ENCODE peak calls at places on chromosomes 16 and 17, in seven cellular contexts. H is endothelial cell, K is right cardiac atrium, E is germinal center, Y is thoracic aorta, W is T-helper 2 cell, V is HEK293T. A is an unnamed sample.

GRCh38 chr17:3043737-3044365 is 19.6 kb downstream of the OR1D5 start:
- DNase-seq in H (peak), K (no peak), E (no peak), Y (no peak), W (no peak), V (peak), A (no peak)

GRCh38 chr16:67194257-67194656 is 2.3 kb downstream of the E2F4 start:
- DNase-seq in H (no peak), K (no peak), E (no peak), Y (no peak), W (no peak), V (no peak), A (no peak)

GRCh38 chr17:9700754-9701476 is 55.6 kb downstream of the USP43 start:
- DNase-seq in H (no peak), K (no peak), E (no peak), Y (no peak), W (no peak), V (no peak), A (no peak)

GRCh38 chr17:6453279-6454024 is 9.2 kb downstream of the PIMREG start:
- DNase-seq in H (no peak), K (no peak), E (no peak), Y (no peak), W (no peak), V (no peak), A (no peak)

GRCh38 chr17:42780816-42781638 is 617 bp downstream of the WNK4 start:
- DNase-seq in H (no peak), K (no peak), E (no peak), Y (no peak), W (no peak), V (no peak), A (no peak)

GRCh38 chr17:35900280-35900679 is 20.1 kb upstream of the CCL5 start:
- DNase-seq in H (no peak), K (no peak), E (no peak), Y (no peak), W (no peak), V (no peak), A (no peak)

GRCh38 chr17:49985310-49985990 is 9.6 kb downstream of the DLX3 start:
- DNase-seq in H (no peak), K (no peak), E (no peak), Y (no peak), W (no peak), V (no peak), A (no peak)

GRCh38 chr16:23509763-23510153 is 536 bp downstream of the GGA2 start:
- DNase-seq in H (peak), K (no peak), E (no peak), Y (no peak), W (peak), V (peak), A (no peak)

GRCh38 chr17:50507871-50508572 is at the start of gene MYCBPAP:
- DNase-seq in H (peak), K (peak), E (peak), Y (peak), W (peak), V (no peak), A (peak)

GRCh38 chr16:85002099-85002541 is 9.2 kb downstream of the ZDHHC7 start:
- DNase-seq in H (no peak), K (no peak), E (no peak), Y (no peak), W (no peak), V (no peak), A (no peak)

GRCh38 chr17:66508896-66509843 is 206.8 kb downstream of the PRKCA start:
- DNase-seq in H (no peak), K (peak), E (no peak), Y (no peak), W (no peak), V (no peak), A (no peak)

GRCh38 chr16:61681124-61681523 is 355.1 kb downstream of the CDH8 start:
- DNase-seq in H (no peak), K (no peak), E (no peak), Y (no peak), W (no peak), V (no peak), A (no peak)

GRCh38 chr16:54633943-54634362 is 296.7 kb upstream of the IRX5 start:
- DNase-seq in H (peak), K (peak), E (no peak), Y (peak), W (no peak), V (peak), A (peak)

GRCh38 chr17:3037259-3037658 is 26.1 kb downstream of the OR1D5 start:
- DNase-seq in H (no peak), K (no peak), E (no peak), Y (no peak), W (no peak), V (no peak), A (no peak)

GRCh38 chr17:38658741-38659345 is 15.9 kb downstream of the EPOP start:
- DNase-seq in H (no peak), K (no peak), E (no peak), Y (no peak), W (no peak), V (no peak), A (no peak)

GRCh38 chr16:56950881-56951771 is 10.6 kb upstream of the CETP start:
- DNase-seq in H (peak), K (no peak), E (peak), Y (no peak), W (peak), V (peak), A (peak)

GRCh38 chr17:29588561-29589411 is 662 bp downstream of the GIT1 start:
- DNase-seq in H (peak), K (no peak), E (peak), Y (no peak), W (peak), V (no peak), A (no peak)

GRCh38 chr17:17109896-17110295 is 67.6 kb downstream of the MPRIP start:
- DNase-seq in H (no peak), K (no peak), E (no peak), Y (no peak), W (no peak), V (no peak), A (no peak)

GRCh38 chr17:19630035-19630434 is 18.5 kb upstream of the ALDH3A2 start:
- DNase-seq in H (no peak), K (no peak), E (no peak), Y (no peak), W (no peak), V (no peak), A (no peak)

GRCh38 chr16:58656872-58657271 is 27.2 kb upstream of the CNOT1 start:
- DNase-seq in H (no peak), K (no peak), E (no peak), Y (no peak), W (no peak), V (no peak), A (no peak)

GRCh38 chr17:352421-353212 is at the start of gene RPH3AL:
- DNase-seq in H (no peak), K (peak), E (no peak), Y (no peak), W (no peak), V (no peak), A (peak)

GRCh38 chr17:30031214-30031869 is 85.3 kb upstream of the NSRP1 start:
- DNase-seq in H (no peak), K (no peak), E (no peak), Y (no peak), W (no peak), V (no peak), A (no peak)

GRCh38 chr17:82781894-82782274 is 30.0 kb downstream of the TBCD start:
- DNase-seq in H (peak), K (peak), E (peak), Y (peak), W (peak), V (peak), A (peak)

GRCh38 chr16:12317856-12318591 is 341.5 kb downstream of the SNX29 start:
- DNase-seq in H (no peak), K (no peak), E (no peak), Y (no peak), W (no peak), V (no peak), A (no peak)

GRCh38 chr17:57830880-57831279 is 19.0 kb downstream of the MRPS23 start:
- DNase-seq in H (no peak), K (no peak), E (no peak), Y (no peak), W (no peak), V (no peak), A (no peak)

GRCh38 chr16:79067600-79067999 is 532.9 kb downstream of the MAF start:
- DNase-seq in H (no peak), K (no peak), E (no peak), Y (no peak), W (no peak), V (no peak), A (no peak)

GRCh38 chr17:29906969-29907368 is 23.1 kb downstream of the SSH2 start:
- DNase-seq in H (no peak), K (no peak), E (no peak), Y (no peak), W (no peak), V (no peak), A (no peak)

GRCh38 chr17:78781339-78782304 is at the start of gene CYTH1:
- DNase-seq in H (peak), K (peak), E (no peak), Y (no peak), W (peak), V (peak), A (no peak)

GRCh38 chr17:39487946-39488345 is 26.7 kb downstream of the CDK12 start:
- DNase-seq in H (no peak), K (no peak), E (no peak), Y (no peak), W (no peak), V (no peak), A (no peak)

GRCh38 chr17:39231091-39231561 is 5.4 kb upstream of the STAC2 start:
- DNase-seq in H (no peak), K (no peak), E (no peak), Y (no peak), W (no peak), V (no peak), A (no peak)

GRCh38 chr17:48961516-48962233 is 6.7 kb downstream of the GIP start:
- DNase-seq in H (no peak), K (no peak), E (no peak), Y (no peak), W (no peak), V (no peak), A (no peak)

GRCh38 chr16:56310685-56311084 is 114.7 kb downstream of the AMFR start:
- DNase-seq in H (no peak), K (no peak), E (no peak), Y (no peak), W (no peak), V (no peak), A (no peak)

GRCh38 chr17:79803997-79804855 is 7.3 kb upstream of the CBX8 start:
- DNase-seq in H (no peak), K (peak), E (peak), Y (no peak), W (peak), V (peak), A (no peak)

GRCh38 chr17:34154916-34155730 is 100.0 kb upstream of the CCL2 start:
- DNase-seq in H (no peak), K (no peak), E (no peak), Y (no peak), W (no peak), V (no peak), A (no peak)

A was measured in NCI-H460.